ENCODE peak calls at places on chromosomes 3 and 15, in six cellular contexts. T is progenitor cell of endocrine pancreas, W is Panc1, H is spleen, D is BJ, X is neural crest cell. S is an unnamed sample.

GRCh38 chr3:143585720-143586456 is 262.4 kb downstream of the SLC9A9 start:
- DNase-seq in T (no peak), W (no peak), H (no peak), D (no peak), X (no peak), S (no peak)

GRCh38 chr3:13470894-13471574 is 9.1 kb upstream of the HDAC11 start:
- DNase-seq in T (no peak), W (no peak), H (peak), D (no peak), X (no peak), S (no peak)

GRCh38 chr3:119175869-119176756 is 2.7 kb downstream of the UPK1B start:
- DNase-seq in T (no peak), W (peak), H (no peak), D (no peak), X (no peak), S (no peak)

GRCh38 chr3:135531996-135532395 is 433.5 kb upstream of the PPP2R3A start:
- DNase-seq in T (no peak), W (no peak), H (no peak), D (no peak), X (no peak), S (no peak)

GRCh38 chr15:90648137-90649070 is 68.7 kb upstream of the BLM start:
- DNase-seq in T (peak), W (no peak), H (no peak), D (no peak), X (peak), S (peak)

GRCh38 chr15:70955151-70955550 is 62.5 kb downstream of the LRRC49 start:
- DNase-seq in T (no peak), W (no peak), H (no peak), D (peak), X (no peak), S (no peak)

GRCh38 chr3:125960066-125960424 is 8.9 kb upstream of the ROPN1B start:
- DNase-seq in T (no peak), W (no peak), H (no peak), D (no peak), X (no peak), S (no peak)

GRCh38 chr3:123392871-123393620 is 55.8 kb downstream of the ADCY5 start:
- DNase-seq in T (no peak), W (no peak), H (no peak), D (no peak), X (no peak), S (no peak)

GRCh38 chr3:149186726-149187125 is 34.9 kb downstream of the CP start:
- DNase-seq in T (no peak), W (no peak), H (no peak), D (no peak), X (no peak), S (no peak)

GRCh38 chr3:71142440-71143161 is 440.9 kb downstream of the FOXP1 start:
- DNase-seq in T (no peak), W (no peak), H (no peak), D (no peak), X (no peak), S (no peak)

GRCh38 chr3:106006001-106006400 is 137.2 kb upstream of the CBLB start:
- DNase-seq in T (no peak), W (no peak), H (no peak), D (no peak), X (no peak), S (no peak)

GRCh38 chr3:36597422-36597821 is 166.9 kb downstream of the DCLK3 start:
- DNase-seq in T (no peak), W (no peak), H (no peak), D (no peak), X (no peak), S (no peak)

GRCh38 chr3:149641011-149641728 is 16.7 kb downstream of the WWTR1 start:
- DNase-seq in T (no peak), W (no peak), H (no peak), D (no peak), X (no peak), S (no peak)

GRCh38 chr3:71714595-71714994 is 10.6 kb downstream of the EIF4E3 start:
- DNase-seq in T (no peak), W (no peak), H (no peak), D (no peak), X (no peak), S (no peak)

GRCh38 chr3:24254649-24255048 is 240.0 kb downstream of the THRB start:
- DNase-seq in T (no peak), W (no peak), H (no peak), D (peak), X (no peak), S (no peak)

GRCh38 chr3:88141458-88142083 is 8.2 kb upstream of the C3orf38 start:
- DNase-seq in T (no peak), W (no peak), H (no peak), D (peak), X (no peak), S (no peak)

GRCh38 chr3:139538733-139539132 is 809 bp downstream of the RBP1 start:
- DNase-seq in T (no peak), W (no peak), H (no peak), D (no peak), X (no peak), S (no peak)

GRCh38 chr3:81740731-81741130 is 20.7 kb downstream of the GBE1 start:
- DNase-seq in T (no peak), W (no peak), H (no peak), D (no peak), X (no peak), S (no peak)

GRCh38 chr3:151016421-151016820 is 43.9 kb upstream of the CLRN1 start:
- DNase-seq in T (no peak), W (no peak), H (no peak), D (peak), X (no peak), S (no peak)

GRCh38 chr3:88809993-88810392 is 297.4 kb upstream of the EPHA3 start:
- DNase-seq in T (no peak), W (no peak), H (no peak), D (no peak), X (no peak), S (no peak)

GRCh38 chr3:115792206-115792955 is 169.1 kb downstream of the GAP43 start:
- DNase-seq in T (no peak), W (no peak), H (no peak), D (no peak), X (no peak), S (no peak)

GRCh38 chr15:25863067-25863967 is at the start of gene ATP10A:
- DNase-seq in T (peak), W (no peak), H (no peak), D (no peak), X (peak), S (no peak)

GRCh38 chr3:39106281-39107055 is 959 bp downstream of the GORASP1 start:
- DNase-seq in T (no peak), W (no peak), H (no peak), D (no peak), X (no peak), S (no peak)

DNA sequence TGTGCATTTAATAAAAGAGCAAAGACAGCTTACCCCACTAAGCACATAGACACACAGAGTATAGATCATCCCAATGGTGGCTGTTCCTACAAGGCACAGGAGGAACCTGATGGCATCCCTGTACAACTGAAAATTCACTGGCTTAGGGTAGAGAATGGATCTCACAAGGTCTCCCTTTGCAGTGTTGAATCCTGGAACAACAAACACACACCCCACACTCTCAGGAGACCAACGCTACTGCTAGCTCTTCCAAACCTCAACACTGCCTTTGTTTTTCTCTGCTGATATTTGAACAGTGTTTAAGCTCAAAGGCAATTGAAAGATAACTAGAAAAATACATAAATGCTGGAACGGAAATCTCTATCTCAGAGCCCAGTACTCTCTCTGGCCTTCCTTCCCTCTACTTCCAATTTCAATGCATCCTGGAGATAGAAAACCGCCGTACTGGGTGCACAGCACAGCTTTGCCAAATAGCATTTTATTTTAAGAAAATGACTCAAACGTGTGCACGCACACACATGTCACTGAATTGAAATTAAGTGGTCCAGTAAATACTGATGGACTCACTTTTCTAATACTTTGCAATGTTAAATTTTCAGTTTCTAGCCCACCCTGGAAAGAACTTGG is 87.6 kb upstream of the ATP13A5 start:
- DNase-seq in T (no peak), W (no peak), H (no peak), D (no peak), X (no peak), S (no peak)
- TF ChIP-seq CTCF in T (no peak), W (no peak), H (no peak), D (no peak), X (no peak), S (no peak)

GRCh38 chr3:51933471-51934138 is 8.1 kb downstream of the RRP9 start:
- DNase-seq in T (no peak), W (no peak), H (peak), D (no peak), X (no peak), S (peak)
- TF ChIP-seq CTCF in T (no peak), W (no peak), H (no peak), D (no peak), X (no peak), S (no peak)

GRCh38 chr15:98647026-98647773 is 1.1 kb upstream of the IGF1R start:
- DNase-seq in T (peak), W (peak), H (peak), D (no peak), X (peak), S (no peak)

GRCh38 chr15:98646546-98647025 is 1.8 kb upstream of the IGF1R start:
- DNase-seq in T (no peak), W (no peak), H (no peak), D (no peak), X (no peak), S (no peak)

GRCh38 chr15:98649621-98649995 is 1.3 kb downstream of the IGF1R start:
- DNase-seq in T (peak), W (no peak), H (no peak), D (no peak), X (peak), S (no peak)

GRCh38 chr15:98648654-98649537 is 557 bp downstream of the IGF1R start:
- DNase-seq in T (peak), W (no peak), H (peak), D (no peak), X (peak), S (no peak)

DNA sequence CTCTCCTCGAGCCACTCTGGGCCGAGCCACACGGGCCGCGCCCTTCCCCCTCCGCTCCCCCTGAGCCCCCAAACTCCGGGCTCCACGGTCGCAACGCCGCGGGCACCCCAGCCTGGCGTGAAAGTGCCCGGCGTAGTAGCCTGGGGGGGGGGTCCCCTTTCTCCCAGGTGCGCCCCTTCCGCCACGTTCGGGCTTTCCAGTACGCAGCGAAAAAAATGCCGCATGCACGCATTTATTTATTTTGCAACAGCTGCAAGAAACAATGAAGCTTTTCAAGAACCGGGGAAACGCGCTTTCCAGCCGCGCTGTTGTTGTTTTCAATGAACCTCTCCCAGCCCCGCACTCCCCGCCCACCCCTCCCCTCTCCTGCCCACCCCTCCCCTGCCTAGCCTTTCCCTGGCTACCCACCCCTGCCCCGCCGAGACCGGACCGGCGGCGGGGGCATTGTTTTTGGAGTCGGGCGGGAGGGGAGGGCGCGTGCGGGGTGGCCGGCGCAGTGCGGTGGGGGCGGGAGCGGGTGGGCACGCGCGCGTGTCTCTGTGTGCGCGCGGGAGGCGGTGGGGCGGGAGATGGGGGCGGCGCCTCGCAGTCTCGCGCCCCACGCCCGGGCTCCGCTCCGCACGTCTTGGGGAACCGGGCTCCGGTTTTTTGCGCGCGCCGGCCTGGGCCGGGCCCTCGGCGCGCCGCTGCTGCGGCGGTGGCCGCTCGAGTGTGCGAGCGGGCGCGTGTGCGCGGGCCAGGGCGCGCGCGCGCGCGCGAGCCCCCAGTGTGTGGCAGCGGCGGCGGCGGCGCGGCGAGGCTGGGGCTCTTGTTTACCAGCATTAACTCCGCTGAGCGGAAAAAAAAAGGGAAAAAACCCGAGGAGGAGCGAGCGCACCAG is at the start of gene IGF1R:
- DNase-seq in T (peak), W (no peak), H (peak), D (no peak), X (peak), S (peak)
- TF ChIP-seq CTCF in T (no peak), W (peak), H (peak), D (peak), X (peak), S (peak)

GRCh38 chr15:63059075-63059474 is 16.5 kb downstream of the TPM1 start:
- DNase-seq in T (no peak), W (no peak), H (no peak), D (no peak), X (no peak), S (no peak)
- TF ChIP-seq CTCF in T (no peak), W (no peak), H (no peak), D (no peak), X (no peak), S (no peak)

DNA sequence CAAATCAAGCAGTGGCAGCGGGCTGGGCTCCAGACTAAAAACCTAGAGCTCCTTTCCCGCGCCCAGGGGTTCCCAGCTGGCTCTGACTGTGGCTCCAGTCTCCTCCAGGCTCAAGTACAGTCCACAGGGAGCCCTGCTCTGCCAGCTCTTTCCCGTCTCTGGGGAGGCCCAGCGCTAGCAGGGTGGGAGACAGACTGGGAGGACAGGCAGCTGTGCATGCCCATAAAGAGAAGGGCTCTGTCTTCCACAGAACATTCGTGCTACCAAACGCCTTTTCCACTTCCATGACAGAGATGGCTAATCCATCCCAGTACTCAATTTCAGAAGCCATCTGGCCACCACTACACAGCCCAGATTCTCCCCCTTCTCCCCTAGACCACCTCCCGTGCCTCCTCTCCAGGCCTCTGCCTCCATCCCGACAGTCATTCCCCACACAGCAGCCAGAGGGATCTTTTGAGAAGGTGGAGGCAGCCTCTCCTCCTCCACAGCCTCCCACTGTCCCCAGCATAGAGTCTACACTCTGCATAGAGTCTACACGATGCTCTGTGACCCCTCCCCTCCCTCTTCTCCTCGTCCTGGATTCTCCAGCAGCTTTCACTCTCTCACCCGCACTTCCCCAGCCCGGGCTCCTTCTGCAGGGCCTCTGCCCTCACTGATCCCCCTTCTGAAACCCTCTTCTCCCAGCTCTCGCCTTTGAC is 6.8 kb upstream of the DUSP7 start:
- DNase-seq in T (no peak), W (no peak), H (no peak), D (no peak), X (no peak), S (no peak)
- TF ChIP-seq CTCF in T (no peak), W (no peak), H (no peak), D (no peak), X (no peak), S (no peak)

DNA sequence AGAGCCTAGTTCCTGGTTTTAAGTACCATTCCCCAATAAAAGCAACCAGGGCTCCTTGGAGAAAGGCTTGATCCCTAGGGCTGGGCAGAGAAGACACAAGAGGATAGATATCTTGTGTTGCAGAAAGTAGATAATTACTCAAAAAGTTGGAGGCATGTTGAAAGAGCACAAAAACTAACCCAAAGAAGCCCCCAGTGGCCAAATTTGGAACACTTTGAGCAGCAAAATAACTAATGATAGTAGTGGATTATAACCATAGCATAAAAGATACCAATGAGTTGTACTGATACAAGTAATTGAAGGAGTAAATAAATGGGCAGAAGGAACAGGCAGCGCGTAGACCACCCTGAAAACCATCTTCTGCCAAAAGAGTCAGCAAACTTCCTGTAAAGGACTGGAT is 12.0 kb downstream of the EXOSC7 start:
- DNase-seq in T (no peak), W (no peak), H (no peak), D (no peak), X (no peak), S (no peak)
- TF ChIP-seq CTCF in T (peak), W (peak), H (peak), D (peak), X (peak), S (no peak)

GRCh38 chr15:59995568-59996349 is 8.4 kb upstream of the FOXB1 start:
- DNase-seq in T (no peak), W (no peak), H (no peak), D (no peak), X (no peak), S (no peak)
- TF ChIP-seq CTCF in T (no peak), W (no peak), H (no peak), D (no peak), X (no peak), S (no peak)

GRCh38 chr3:168096210-168096795 is 579 bp upstream of the GOLIM4 start:
- DNase-seq in T (peak), W (peak), H (peak), D (peak), X (peak), S (peak)

GRCh38 chr3:168097381-168097780 is 1.7 kb upstream of the GOLIM4 start:
- DNase-seq in T (no peak), W (no peak), H (no peak), D (no peak), X (no peak), S (no peak)

GRCh38 chr3:168094877-168095610 is 680 bp downstream of the GOLIM4 start:
- DNase-seq in T (peak), W (peak), H (peak), D (no peak), X (peak), S (no peak)

GRCh38 chr3:168094580-168094876 is 1.2 kb downstream of the GOLIM4 start:
- DNase-seq in T (peak), W (no peak), H (peak), D (no peak), X (no peak), S (no peak)

DNA sequence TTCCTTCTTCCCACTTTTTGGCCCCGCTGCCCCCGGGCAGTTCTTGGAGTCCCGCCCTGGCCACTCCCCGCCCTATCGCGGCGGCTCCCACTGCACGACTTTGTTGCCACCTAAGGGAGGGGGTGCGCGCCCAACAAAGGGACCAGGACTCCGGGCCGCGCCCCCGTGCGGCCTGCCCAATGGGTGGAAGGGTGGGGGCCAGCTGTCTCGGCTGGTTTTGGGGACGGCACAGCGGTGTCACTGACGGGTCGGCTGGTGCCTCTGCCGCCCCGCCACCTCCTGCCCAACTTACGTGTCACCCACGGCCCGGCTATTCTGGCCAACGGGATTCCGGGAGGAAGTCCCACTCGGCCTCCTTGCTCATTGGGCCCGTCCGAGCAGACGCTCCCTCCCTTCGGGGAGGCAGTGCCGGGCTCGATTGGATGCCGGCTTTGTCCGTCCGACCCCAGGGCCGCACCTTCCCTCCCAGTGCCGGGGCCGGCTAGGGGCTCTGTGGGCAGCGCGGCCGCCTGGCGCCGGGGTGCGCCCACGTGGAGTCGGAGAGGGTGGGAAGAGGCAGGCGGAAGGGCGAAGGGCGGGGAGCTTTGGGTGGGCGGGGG is at the start of gene GOLIM4:
- DNase-seq in T (peak), W (peak), H (peak), D (peak), X (peak), S (peak)
- TF ChIP-seq CTCF in T (no peak), W (no peak), H (no peak), D (no peak), X (no peak), S (no peak)

DNA sequence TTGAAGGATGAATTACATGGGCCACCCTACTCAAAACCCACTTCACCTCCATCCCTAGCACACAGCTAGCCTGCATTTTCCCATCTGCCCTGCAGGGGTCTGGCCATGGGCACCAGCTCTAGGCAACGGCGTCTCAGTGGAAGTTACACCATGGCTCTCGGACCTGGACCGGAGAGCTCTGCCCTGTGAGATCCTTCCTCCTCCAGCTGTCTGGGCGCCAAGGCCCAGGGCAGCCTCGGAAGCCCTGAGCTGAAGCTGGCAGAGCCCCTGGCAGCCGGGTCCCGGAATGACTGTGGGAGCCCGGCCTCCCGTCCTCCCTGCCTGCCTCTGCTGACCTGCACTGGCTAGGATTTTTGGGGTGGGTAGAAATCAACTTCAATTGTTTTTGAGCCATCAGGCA is 98.9 kb downstream of the CHSY1 start:
- DNase-seq in T (no peak), W (no peak), H (no peak), D (no peak), X (peak), S (no peak)
- TF ChIP-seq CTCF in T (peak), W (no peak), H (peak), D (peak), X (peak), S (peak)

S was measured in D721Med.